ENCODE peak calls at places on chromosomes 12 and 14, in eight cellular contexts. E is BE2C; C is CD8-positive, alpha-beta T cell; X is suprapubic skin; S is IMR-90; G is stomach; V is PC-3; I is lung. P is an unnamed sample. For H3K9me3, the result is how much of the 10 kb centered on the place peaks cover.

GRCh38 chr14:22580604-22581003 is 8.4 kb downstream of the DAD1 start:
- DNase-seq in E (no peak), C (no peak), X (no peak), S (no peak), G (no peak), V (no peak), I (no peak), P (no peak)

GRCh38 chr14:37924622-37925021 is 283.1 kb upstream of the SSTR1 start:
- DNase-seq in E (no peak), C (no peak), X (no peak), S (no peak), G (no peak), V (no peak), I (no peak), P (no peak)

GRCh38 chr12:94042321-94042720 is 106.1 kb upstream of the PLXNC1 start:
- DNase-seq in E (no peak), C (no peak), X (no peak), S (no peak), G (no peak), V (no peak), I (no peak), P (no peak)

GRCh38 chr12:570237-570925 is 92.9 kb downstream of the NINJ2 start:
- DNase-seq in E (peak), C (no peak), X (peak), S (peak), G (peak), V (peak), I (peak), P (no peak)

GRCh38 chr12:123671876-123672275 is 963 bp downstream of the TCTN2 start:
- DNase-seq in E (no peak), C (no peak), X (no peak), S (peak), G (no peak), V (no peak), I (no peak), P (no peak)

GRCh38 chr12:93163260-93164036 is 214.3 kb upstream of the NUDT4 start:
- DNase-seq in E (no peak), C (no peak), X (no peak), S (peak), G (no peak), V (peak), I (no peak), P (no peak)

GRCh38 chr12:118611295-118611694 is 234.9 kb downstream of the SUDS3 start:
- DNase-seq in E (no peak), C (no peak), X (no peak), S (no peak), G (peak), V (peak), I (no peak), P (no peak)

GRCh38 chr12:51374856-51375255 is 16.4 kb downstream of the GALNT6 start:
- DNase-seq in E (no peak), C (no peak), X (no peak), S (no peak), G (no peak), V (no peak), I (no peak), P (no peak)

GRCh38 chr12:92292016-92292415 is 146.4 kb upstream of the BTG1 start:
- DNase-seq in E (no peak), C (no peak), X (no peak), S (peak), G (no peak), V (no peak), I (no peak), P (no peak)

GRCh38 chr12:123141615-123142517 is 9.0 kb downstream of the PITPNM2 start:
- DNase-seq in E (no peak), C (no peak), X (peak), S (peak), G (peak), V (peak), I (peak), P (no peak)

GRCh38 chr14:22540286-22540685 is 48.7 kb downstream of the DAD1 start:
- DNase-seq in E (no peak), C (no peak), X (no peak), S (no peak), G (no peak), V (no peak), I (no peak), P (no peak)

GRCh38 chr14:87386453-87386980 is 606.5 kb downstream of the GALC start:
- DNase-seq in E (no peak), C (no peak), X (no peak), S (no peak), G (no peak), V (no peak), I (no peak), P (no peak)

DNA sequence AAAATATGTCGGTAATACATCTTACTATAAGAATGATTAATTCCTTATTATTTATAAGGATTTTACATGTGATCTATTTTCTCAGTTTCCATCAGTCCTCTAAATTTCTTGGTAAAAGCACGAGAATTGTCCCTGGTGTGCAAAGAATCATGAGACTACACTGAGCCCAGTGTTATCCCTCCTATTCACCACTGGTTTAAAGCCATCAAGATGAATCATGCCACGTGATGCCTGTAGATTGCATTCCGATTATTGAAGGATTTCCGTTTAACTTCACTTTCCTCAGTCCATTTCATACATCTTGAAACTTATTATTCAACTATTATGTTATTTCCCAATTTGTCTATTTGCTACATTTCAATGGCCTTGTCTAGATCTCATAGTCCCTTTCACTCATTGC is 601.9 kb downstream of the GALC start:
- DNase-seq in E (no peak), C (no peak), X (no peak), S (no peak), G (no peak), V (no peak), I (no peak), P (no peak)
- H3K9me3 ChIP-seq in E (under half), C (under half), X (under half), S (under half), G (under half), V (under half), I (under half), P (under half)

GRCh38 chr14:34872822-34873590 is 2.2 kb downstream of the BAZ1A start:
- DNase-seq in E (no peak), C (no peak), X (no peak), S (peak), G (no peak), V (no peak), I (no peak), P (no peak)

GRCh38 chr14:34875031-34875922 is at the start of gene BAZ1A:
- DNase-seq in E (peak), C (peak), X (peak), S (peak), G (peak), V (peak), I (peak), P (peak)

GRCh38 chr14:34873591-34874385 is 1.4 kb downstream of the BAZ1A start:
- DNase-seq in E (peak), C (peak), X (peak), S (no peak), G (peak), V (peak), I (peak), P (peak)

GRCh38 chr14:34874386-34875030 is 652 bp downstream of the BAZ1A start:
- DNase-seq in E (peak), C (peak), X (peak), S (peak), G (peak), V (peak), I (peak), P (no peak)
- TF ChIP-seq CTCF in E (no peak), C (peak), X (no peak), S (peak), G (no peak), V (no peak), I (no peak), P (no peak)

DNA sequence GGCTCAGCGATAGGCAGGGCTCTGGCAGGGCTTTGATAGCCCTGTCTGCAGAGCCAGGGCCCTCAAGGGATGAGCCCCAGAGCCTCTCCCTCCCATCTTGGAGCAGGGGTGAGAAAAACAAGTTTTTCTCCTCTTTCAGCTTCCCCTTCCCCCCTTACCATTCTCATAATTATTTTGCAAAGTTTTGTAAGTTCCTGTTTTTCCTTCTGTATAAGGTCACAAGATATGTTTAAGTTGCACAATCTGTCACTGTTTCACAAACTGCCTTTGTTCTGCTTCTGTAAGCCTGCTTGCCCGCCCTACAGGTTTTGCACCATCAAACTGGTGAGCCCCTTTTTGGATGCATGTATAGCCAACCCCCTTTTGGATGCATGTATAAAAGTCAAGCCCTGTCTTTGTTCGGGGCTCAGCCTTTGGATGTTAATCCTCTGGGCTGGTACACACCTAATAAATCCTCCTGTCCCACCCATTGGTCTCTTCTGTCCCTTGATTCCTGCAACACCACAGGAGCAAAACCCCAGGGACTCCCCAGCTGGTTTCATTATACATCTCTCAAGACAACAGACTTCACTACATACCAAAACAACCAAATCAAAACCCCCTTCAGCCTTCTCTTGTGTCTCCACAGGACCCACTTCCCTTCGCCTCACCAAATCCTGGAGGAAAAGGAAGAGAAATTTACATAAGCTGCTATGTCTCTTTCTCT is 52.5 kb upstream of the RESF1 start:
- DNase-seq in E (no peak), C (no peak), X (no peak), S (no peak), G (no peak), V (no peak), I (no peak), P (no peak)
- H3K9me3 ChIP-seq in E (under half), C (under half), X (under half), S (under half), G (under half), V (under half), I (under half), P (under half)

GRCh38 chr12:57895337-57896138 is 45.8 kb upstream of the ATP23 start:
- DNase-seq in E (no peak), C (no peak), X (peak), S (peak), G (no peak), V (no peak), I (no peak), P (no peak)

GRCh38 chr12:57897296-57897974 is 43.9 kb upstream of the ATP23 start:
- DNase-seq in E (no peak), C (no peak), X (no peak), S (no peak), G (no peak), V (no peak), I (no peak), P (no peak)

GRCh38 chr12:57896437-57897201 is 44.7 kb upstream of the ATP23 start:
- DNase-seq in E (peak), C (no peak), X (peak), S (peak), G (peak), V (no peak), I (peak), P (peak)

GRCh38 chr12:57894577-57895292 is 46.6 kb upstream of the ATP23 start:
- DNase-seq in E (no peak), C (no peak), X (no peak), S (no peak), G (no peak), V (no peak), I (no peak), P (no peak)

GRCh38 chr12:57896139-57896436 is 45.3 kb upstream of the ATP23 start:
- DNase-seq in E (no peak), C (peak), X (no peak), S (no peak), G (no peak), V (no peak), I (no peak), P (no peak)
- TF ChIP-seq CTCF in E (no peak), C (no peak), X (no peak), S (no peak), G (no peak), V (no peak), I (no peak), P (no peak)

GRCh38 chr12:129789921-129790320 is 113.9 kb downstream of the TMEM132D start:
- DNase-seq in E (no peak), C (no peak), X (no peak), S (no peak), G (no peak), V (no peak), I (no peak), P (no peak)
- H3K9me3 ChIP-seq in E (under half), C (under half), X (under half), S (under half), G (under half), V (under half), I (under half), P (under half)